ENCODE peak calls at places on chromosomes 6 and 20, in eight cellular contexts. One of them, this sample, is unnamed.

GRCh38 chr20:1833728-1834726 is 61.2 kb upstream of the SIRPA start:
- DNase-seq in adrenal gland: no peak
- DNase-seq in right atrium auricular region: no peak
- DNase-seq in heart left ventricle: no peak
- DNase-seq in cardiac muscle cell: no peak
- DNase-seq in HCT116: no peak
- DNase-seq in CD8-positive, alpha-beta T cell: no peak
- DNase-seq in tibial artery: no peak
- DNase-seq in this sample: no peak

GRCh38 chr6:92820531-92820930 is 598.8 kb downstream of the EPHA7 start:
- DNase-seq in adrenal gland: no peak
- DNase-seq in right atrium auricular region: no peak
- DNase-seq in heart left ventricle: no peak
- DNase-seq in cardiac muscle cell: no peak
- DNase-seq in HCT116: no peak
- DNase-seq in CD8-positive, alpha-beta T cell: no peak
- DNase-seq in tibial artery: no peak
- DNase-seq in this sample: no peak

GRCh38 chr20:535958-536357 is 7.6 kb downstream of the CSNK2A1 start:
- DNase-seq in adrenal gland: no peak
- DNase-seq in right atrium auricular region: no peak
- DNase-seq in heart left ventricle: no peak
- DNase-seq in cardiac muscle cell: no peak
- DNase-seq in HCT116: no peak
- DNase-seq in CD8-positive, alpha-beta T cell: no peak
- DNase-seq in tibial artery: no peak
- DNase-seq in this sample: no peak

GRCh38 chr6:127566119-127566518 is 10.9 kb upstream of the C6orf58 start:
- DNase-seq in adrenal gland: no peak
- DNase-seq in right atrium auricular region: no peak
- DNase-seq in heart left ventricle: no peak
- DNase-seq in cardiac muscle cell: no peak
- DNase-seq in HCT116: no peak
- DNase-seq in CD8-positive, alpha-beta T cell: no peak
- DNase-seq in tibial artery: no peak
- DNase-seq in this sample: no peak

GRCh38 chr6:56343295-56343694 is 95.9 kb upstream of the COL21A1 start:
- DNase-seq in adrenal gland: no peak
- DNase-seq in right atrium auricular region: no peak
- DNase-seq in heart left ventricle: no peak
- DNase-seq in cardiac muscle cell: no peak
- DNase-seq in HCT116: no peak
- DNase-seq in CD8-positive, alpha-beta T cell: no peak
- DNase-seq in tibial artery: no peak
- DNase-seq in this sample: no peak

GRCh38 chr20:54133434-54134427 is 40.1 kb downstream of the CYP24A1 start:
- DNase-seq in adrenal gland: no peak
- DNase-seq in right atrium auricular region: no peak
- DNase-seq in heart left ventricle: no peak
- DNase-seq in cardiac muscle cell: peak; percentile 29
- DNase-seq in HCT116: peak; percentile 63
- DNase-seq in CD8-positive, alpha-beta T cell: no peak
- DNase-seq in tibial artery: no peak
- DNase-seq in this sample: peak; percentile 81

GRCh38 chr20:33789109-33789857 is 21.9 kb upstream of the CHMP4B start:
- DNase-seq in adrenal gland: peak; percentile 87
- DNase-seq in right atrium auricular region: no peak
- DNase-seq in heart left ventricle: no peak
- DNase-seq in cardiac muscle cell: peak; percentile 96
- DNase-seq in HCT116: peak; percentile 98
- DNase-seq in CD8-positive, alpha-beta T cell: no peak
- DNase-seq in tibial artery: no peak
- DNase-seq in this sample: peak; percentile 99

GRCh38 chr6:44133003-44133931 is 5.9 kb downstream of the TMEM63B start:
- DNase-seq in adrenal gland: peak; percentile 38
- DNase-seq in right atrium auricular region: peak; percentile 61
- DNase-seq in heart left ventricle: no peak
- DNase-seq in cardiac muscle cell: peak; percentile 63
- DNase-seq in HCT116: peak; percentile 15
- DNase-seq in CD8-positive, alpha-beta T cell: no peak
- DNase-seq in tibial artery: no peak
- DNase-seq in this sample: no peak

GRCh38 chr6:112180095-112180820 is 74.1 kb downstream of the LAMA4 start:
- DNase-seq in adrenal gland: peak; percentile 33
- DNase-seq in right atrium auricular region: no peak
- DNase-seq in heart left ventricle: no peak
- DNase-seq in cardiac muscle cell: peak; percentile 92
- DNase-seq in HCT116: peak; percentile 74
- DNase-seq in CD8-positive, alpha-beta T cell: no peak
- DNase-seq in tibial artery: no peak
- DNase-seq in this sample: peak; percentile 35

GRCh38 chr20:33897313-33897912 is 86.3 kb downstream of the CHMP4B start:
- DNase-seq in adrenal gland: no peak
- DNase-seq in right atrium auricular region: no peak
- DNase-seq in heart left ventricle: no peak
- DNase-seq in cardiac muscle cell: peak; percentile 44
- DNase-seq in HCT116: peak; percentile 26
- DNase-seq in CD8-positive, alpha-beta T cell: no peak
- DNase-seq in tibial artery: no peak
- DNase-seq in this sample: no peak

GRCh38 chr20:37081717-37082289 is 14.0 kb downstream of the RBL1 start:
- DNase-seq in adrenal gland: no peak
- DNase-seq in right atrium auricular region: no peak
- DNase-seq in heart left ventricle: no peak
- DNase-seq in cardiac muscle cell: peak; percentile 17
- DNase-seq in HCT116: no peak
- DNase-seq in CD8-positive, alpha-beta T cell: peak; percentile 70
- DNase-seq in tibial artery: no peak
- DNase-seq in this sample: no peak

GRCh38 chr20:24633521-24633920 is 164.1 kb downstream of the SYNDIG1 start:
- DNase-seq in adrenal gland: no peak
- DNase-seq in right atrium auricular region: peak; percentile 50
- DNase-seq in heart left ventricle: no peak
- DNase-seq in cardiac muscle cell: no peak
- DNase-seq in HCT116: no peak
- DNase-seq in CD8-positive, alpha-beta T cell: no peak
- DNase-seq in tibial artery: no peak
- DNase-seq in this sample: no peak

GRCh38 chr20:46408281-46408731 is 1.9 kb upstream of the ELMO2 start:
- DNase-seq in adrenal gland: no peak
- DNase-seq in right atrium auricular region: no peak
- DNase-seq in heart left ventricle: no peak
- DNase-seq in cardiac muscle cell: no peak
- DNase-seq in HCT116: no peak
- DNase-seq in CD8-positive, alpha-beta T cell: no peak
- DNase-seq in tibial artery: no peak
- DNase-seq in this sample: no peak

GRCh38 chr20:4153251-4153650 is 137.9 kb upstream of the RNF24 start:
- DNase-seq in adrenal gland: no peak
- DNase-seq in right atrium auricular region: no peak
- DNase-seq in heart left ventricle: no peak
- DNase-seq in cardiac muscle cell: no peak
- DNase-seq in HCT116: no peak
- DNase-seq in CD8-positive, alpha-beta T cell: no peak
- DNase-seq in tibial artery: no peak
- DNase-seq in this sample: no peak

GRCh38 chr20:722822-723644 is 45.3 kb downstream of the SLC52A3 start:
- DNase-seq in adrenal gland: no peak
- DNase-seq in right atrium auricular region: no peak
- DNase-seq in heart left ventricle: no peak
- DNase-seq in cardiac muscle cell: no peak
- DNase-seq in HCT116: no peak
- DNase-seq in CD8-positive, alpha-beta T cell: no peak
- DNase-seq in tibial artery: no peak
- DNase-seq in this sample: no peak

GRCh38 chr6:37021356-37022129 is 16.1 kb downstream of the FGD2 start:
- DNase-seq in adrenal gland: no peak
- DNase-seq in right atrium auricular region: no peak
- DNase-seq in heart left ventricle: no peak
- DNase-seq in cardiac muscle cell: peak; percentile 72
- DNase-seq in HCT116: no peak
- DNase-seq in CD8-positive, alpha-beta T cell: peak; percentile 78
- DNase-seq in tibial artery: no peak
- DNase-seq in this sample: no peak

GRCh38 chr6:11006060-11006459 is 38.0 kb downstream of the ELOVL2 start:
- DNase-seq in adrenal gland: no peak
- DNase-seq in right atrium auricular region: no peak
- DNase-seq in heart left ventricle: no peak
- DNase-seq in cardiac muscle cell: no peak
- DNase-seq in HCT116: no peak
- DNase-seq in CD8-positive, alpha-beta T cell: no peak
- DNase-seq in tibial artery: no peak
- DNase-seq in this sample: no peak

GRCh38 chr6:37024665-37025337 is 19.3 kb downstream of the FGD2 start:
- DNase-seq in adrenal gland: peak; percentile 71
- DNase-seq in right atrium auricular region: no peak
- DNase-seq in heart left ventricle: no peak
- DNase-seq in cardiac muscle cell: no peak
- DNase-seq in HCT116: peak; percentile 70
- DNase-seq in CD8-positive, alpha-beta T cell: no peak
- DNase-seq in tibial artery: no peak
- DNase-seq in this sample: no peak

GRCh38 chr6:12422848-12423247 is 132.7 kb downstream of the EDN1 start:
- DNase-seq in adrenal gland: no peak
- DNase-seq in right atrium auricular region: no peak
- DNase-seq in heart left ventricle: no peak
- DNase-seq in cardiac muscle cell: no peak
- DNase-seq in HCT116: no peak
- DNase-seq in CD8-positive, alpha-beta T cell: no peak
- DNase-seq in tibial artery: peak; percentile 83
- DNase-seq in this sample: no peak

GRCh38 chr6:41344865-41345264 is 9.5 kb downstream of the NCR2 start:
- DNase-seq in adrenal gland: no peak
- DNase-seq in right atrium auricular region: no peak
- DNase-seq in heart left ventricle: no peak
- DNase-seq in cardiac muscle cell: no peak
- DNase-seq in HCT116: no peak
- DNase-seq in CD8-positive, alpha-beta T cell: peak; percentile 71
- DNase-seq in tibial artery: no peak
- DNase-seq in this sample: no peak

DNA sequence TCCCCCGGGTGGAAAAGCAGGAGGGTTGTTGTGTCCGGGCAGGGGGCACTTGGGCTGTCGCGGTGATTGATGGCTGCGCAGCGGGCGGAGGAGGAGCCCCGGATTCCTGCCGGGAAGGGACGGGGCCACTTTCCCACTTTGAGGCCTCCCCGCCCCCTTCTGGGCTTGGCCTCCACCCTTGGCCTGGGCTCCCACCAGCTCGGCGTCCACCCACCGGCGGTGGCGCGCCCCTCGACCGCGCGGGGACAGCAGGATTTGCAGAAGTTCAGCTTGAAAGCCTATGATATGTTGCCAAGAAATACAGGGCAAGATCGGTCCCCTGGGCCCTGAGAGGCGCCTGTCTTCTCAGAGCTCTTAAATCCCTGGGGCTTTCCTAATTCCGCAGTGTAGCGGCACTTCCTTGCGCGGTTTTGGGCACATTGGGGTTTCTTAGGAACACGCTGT is 852 bp downstream of the RIN2 start:
- DNase-seq in adrenal gland: peak; percentile 70
- DNase-seq in right atrium auricular region: peak; percentile 82
- DNase-seq in heart left ventricle: peak; percentile 90
- DNase-seq in cardiac muscle cell: peak; percentile 49
- DNase-seq in HCT116: no peak
- DNase-seq in CD8-positive, alpha-beta T cell: no peak
- DNase-seq in tibial artery: peak; percentile 92
- DNase-seq in this sample: no peak
- H3K4me3 ChIP-seq in adrenal gland: peak overlapping the region; percentile 95
- H3K4me3 ChIP-seq in right atrium auricular region: peak overlapping the region; percentile 86
- H3K4me3 ChIP-seq in heart left ventricle: peak overlapping the region; percentile 84
- H3K4me3 ChIP-seq in cardiac muscle cell: peak overlapping the region; percentile 75
- H3K4me3 ChIP-seq in HCT116: no peak overlapping the region
- H3K4me3 ChIP-seq in CD8-positive, alpha-beta T cell: no peak overlapping the region
- H3K4me3 ChIP-seq in tibial artery: peak overlapping the region; percentile 80
- H3K4me3 ChIP-seq in this sample: peak overlapping the region; percentile 85

DNA sequence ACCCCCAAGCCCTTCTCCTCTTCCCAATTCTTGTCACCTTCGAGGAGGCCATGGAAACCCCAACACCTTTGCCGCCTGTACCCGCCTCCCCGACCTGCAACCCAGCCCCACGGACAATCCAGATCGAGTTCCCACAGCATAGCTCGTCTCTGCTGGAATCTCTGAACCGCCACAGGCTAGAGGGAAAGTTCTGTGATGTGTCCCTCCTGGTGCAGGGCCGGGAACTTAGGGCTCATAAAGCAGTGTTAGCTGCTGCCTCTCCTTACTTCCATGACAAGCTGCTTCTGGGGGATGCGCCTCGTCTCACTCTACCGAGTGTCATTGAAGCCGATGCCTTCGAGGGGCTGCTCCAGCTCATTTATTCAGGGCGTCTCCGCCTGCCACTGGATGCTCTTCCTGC is 675 bp downstream of the ZBTB9 start:
- DNase-seq in adrenal gland: no peak
- DNase-seq in right atrium auricular region: peak; percentile 58
- DNase-seq in heart left ventricle: no peak
- DNase-seq in cardiac muscle cell: no peak
- DNase-seq in HCT116: no peak
- DNase-seq in CD8-positive, alpha-beta T cell: no peak
- DNase-seq in tibial artery: no peak
- DNase-seq in this sample: no peak
- TF ChIP-seq CTCF in adrenal gland: no peak
- TF ChIP-seq CTCF in right atrium auricular region: no peak
- TF ChIP-seq CTCF in heart left ventricle: no peak
- TF ChIP-seq CTCF in cardiac muscle cell: no peak
- TF ChIP-seq CTCF in HCT116: no peak
- TF ChIP-seq CTCF in CD8-positive, alpha-beta T cell: no peak
- TF ChIP-seq CTCF in tibial artery: no peak
- TF ChIP-seq CTCF in this sample: no peak

GRCh38 chr20:51506527-51507356 is 35.8 kb downstream of the NFATC2 start:
- DNase-seq in adrenal gland: no peak
- DNase-seq in right atrium auricular region: no peak
- DNase-seq in heart left ventricle: no peak
- DNase-seq in cardiac muscle cell: no peak
- DNase-seq in HCT116: no peak
- DNase-seq in CD8-positive, alpha-beta T cell: no peak
- DNase-seq in tibial artery: no peak
- DNase-seq in this sample: no peak
- H3K27me3 ChIP-seq in adrenal gland: no peaks in the 10 kb centered on the region
- H3K27me3 ChIP-seq in right atrium auricular region: no peaks in the 10 kb centered on the region
- H3K27me3 ChIP-seq in heart left ventricle: no peaks in the 10 kb centered on the region
- H3K27me3 ChIP-seq in cardiac muscle cell: no peaks in the 10 kb centered on the region
- H3K27me3 ChIP-seq in HCT116: no peaks in the 10 kb centered on the region
- H3K27me3 ChIP-seq in CD8-positive, alpha-beta T cell: no peaks in the 10 kb centered on the region
- H3K27me3 ChIP-seq in tibial artery: no peaks in the 10 kb centered on the region
- H3K27me3 ChIP-seq in this sample: peaks cover 2% of the 10 kb centered on the region

DNA sequence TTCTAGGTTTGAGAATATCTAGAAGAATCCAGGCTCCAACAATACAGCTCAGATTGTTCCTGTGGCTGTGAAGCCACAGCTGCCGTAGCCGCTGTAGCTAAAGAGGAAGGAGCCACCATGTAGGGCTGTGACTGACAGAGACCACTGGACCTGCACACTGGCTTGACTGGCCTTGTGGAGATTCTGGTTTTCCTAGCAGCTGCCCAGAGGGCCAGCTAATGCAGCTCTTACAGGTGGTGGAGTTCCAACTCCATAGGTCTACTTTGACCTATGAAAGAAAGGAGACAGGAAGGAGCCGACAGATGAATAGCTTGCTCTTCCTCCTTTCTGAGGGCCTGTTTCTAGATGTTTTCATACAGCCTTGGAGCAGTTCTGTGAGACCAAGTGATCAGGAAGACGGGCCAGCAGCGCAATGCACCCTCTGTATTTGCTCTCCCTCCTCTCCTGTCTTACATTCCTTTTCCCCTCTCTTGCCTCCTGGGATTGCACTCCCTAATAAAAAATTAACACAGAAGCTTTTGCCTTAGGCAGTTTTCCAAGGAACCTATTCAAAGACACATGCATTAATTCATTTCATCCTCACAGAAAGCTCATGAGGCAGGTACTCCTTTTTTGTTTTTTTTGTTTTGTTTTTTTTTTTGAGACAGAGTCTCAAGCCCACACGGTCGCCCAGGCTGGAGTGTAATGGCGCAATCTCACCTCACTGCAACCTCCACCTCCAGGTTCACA is 51.8 kb upstream of the MYB start:
- DNase-seq in adrenal gland: no peak
- DNase-seq in right atrium auricular region: no peak
- DNase-seq in heart left ventricle: no peak
- DNase-seq in cardiac muscle cell: no peak
- DNase-seq in HCT116: no peak
- DNase-seq in CD8-positive, alpha-beta T cell: peak; percentile 64
- DNase-seq in tibial artery: no peak
- DNase-seq in this sample: no peak
- H3K4me3 ChIP-seq in adrenal gland: no peak overlapping the region
- H3K4me3 ChIP-seq in right atrium auricular region: no peak overlapping the region
- H3K4me3 ChIP-seq in heart left ventricle: no peak overlapping the region
- H3K4me3 ChIP-seq in cardiac muscle cell: no peak overlapping the region
- H3K4me3 ChIP-seq in HCT116: no peak overlapping the region
- H3K4me3 ChIP-seq in CD8-positive, alpha-beta T cell: peak overlapping the region; percentile 9
- H3K4me3 ChIP-seq in tibial artery: no peak overlapping the region
- H3K4me3 ChIP-seq in this sample: no peak overlapping the region

This sample was measured in kidney epithelial cell.